ENCODE peak calls at places on chromosomes 2 and 18, in eight cellular contexts. One of them, this sample, is unnamed.

GRCh38 chr2:138059967-138060635 is 95.8 kb downstream of the HNMT start:
- DNase-seq in occipital lobe: no peak
- DNase-seq in DMS79: no peak
- DNase-seq in M059J: peak; percentile 85
- DNase-seq in stimulated activated naive B cell treated with anti-CD40 and anti-IgM and Interleukin-4, amounts not matched to agents 10 μg/mL and 1 μg/mL and 100 μg/mL, for 72 hours: no peak
- DNase-seq in nucleus accumbens: no peak
- DNase-seq in CD4-positive, alpha-beta T cell: no peak
- DNase-seq in NT2/D1: no peak
- DNase-seq in this sample: peak; percentile 97

GRCh38 chr2:13572466-13572865 is 855.7 kb downstream of the TRIB2 start:
- DNase-seq in CD4-positive, alpha-beta T cell: no peak
- DNase-seq in stimulated activated naive B cell treated with anti-CD40 and anti-IgM and Interleukin-4, amounts not matched to agents 10 μg/mL and 1 μg/mL and 100 μg/mL, for 72 hours: no peak
- DNase-seq in M059J: peak; percentile 2
- DNase-seq in nucleus accumbens: no peak
- DNase-seq in occipital lobe: no peak
- DNase-seq in DMS79: no peak
- DNase-seq in NT2/D1: no peak
- DNase-seq in this sample: peak; percentile 78

GRCh38 chr2:95377724-95378123 is 24.8 kb upstream of the FAHD2A start:
- DNase-seq in stimulated activated naive B cell treated with anti-CD40 and anti-IgM and Interleukin-4, amounts not matched to agents 10 μg/mL and 1 μg/mL and 100 μg/mL, for 72 hours: no peak
- DNase-seq in M059J: no peak
- DNase-seq in NT2/D1: no peak
- DNase-seq in occipital lobe: no peak
- DNase-seq in nucleus accumbens: no peak
- DNase-seq in CD4-positive, alpha-beta T cell: no peak
- DNase-seq in DMS79: no peak
- DNase-seq in this sample: no peak

GRCh38 chr2:83112863-83113262 is 1346.2 kb downstream of the SUCLG1 start:
- DNase-seq in NT2/D1: no peak
- DNase-seq in stimulated activated naive B cell treated with anti-CD40 and anti-IgM and Interleukin-4, amounts not matched to agents 10 μg/mL and 1 μg/mL and 100 μg/mL, for 72 hours: no peak
- DNase-seq in nucleus accumbens: no peak
- DNase-seq in occipital lobe: no peak
- DNase-seq in M059J: no peak
- DNase-seq in DMS79: no peak
- DNase-seq in CD4-positive, alpha-beta T cell: no peak
- DNase-seq in this sample: no peak

GRCh38 chr2:148704247-148704646 is 59.7 kb downstream of the EPC2 start:
- DNase-seq in DMS79: no peak
- DNase-seq in occipital lobe: no peak
- DNase-seq in CD4-positive, alpha-beta T cell: no peak
- DNase-seq in NT2/D1: no peak
- DNase-seq in nucleus accumbens: no peak
- DNase-seq in stimulated activated naive B cell treated with anti-CD40 and anti-IgM and Interleukin-4, amounts not matched to agents 10 μg/mL and 1 μg/mL and 100 μg/mL, for 72 hours: no peak
- DNase-seq in M059J: no peak
- DNase-seq in this sample: no peak

GRCh38 chr18:31976242-31976641 is 33.3 kb upstream of the TRAPPC8 start:
- DNase-seq in stimulated activated naive B cell treated with anti-CD40 and anti-IgM and Interleukin-4, amounts not matched to agents 10 μg/mL and 1 μg/mL and 100 μg/mL, for 72 hours: no peak
- DNase-seq in DMS79: no peak
- DNase-seq in nucleus accumbens: no peak
- DNase-seq in occipital lobe: no peak
- DNase-seq in M059J: no peak
- DNase-seq in CD4-positive, alpha-beta T cell: no peak
- DNase-seq in NT2/D1: no peak
- DNase-seq in this sample: no peak

GRCh38 chr2:196206804-196207203 is 35.4 kb upstream of the STK17B start:
- DNase-seq in DMS79: no peak
- DNase-seq in stimulated activated naive B cell treated with anti-CD40 and anti-IgM and Interleukin-4, amounts not matched to agents 10 μg/mL and 1 μg/mL and 100 μg/mL, for 72 hours: no peak
- DNase-seq in CD4-positive, alpha-beta T cell: no peak
- DNase-seq in NT2/D1: no peak
- DNase-seq in M059J: no peak
- DNase-seq in nucleus accumbens: no peak
- DNase-seq in occipital lobe: no peak
- DNase-seq in this sample: no peak

GRCh38 chr18:58290059-58290747 is 246.2 kb downstream of the NEDD4L start:
- DNase-seq in occipital lobe: no peak
- DNase-seq in stimulated activated naive B cell treated with anti-CD40 and anti-IgM and Interleukin-4, amounts not matched to agents 10 μg/mL and 1 μg/mL and 100 μg/mL, for 72 hours: no peak
- DNase-seq in M059J: peak; percentile 55
- DNase-seq in nucleus accumbens: no peak
- DNase-seq in NT2/D1: no peak
- DNase-seq in DMS79: no peak
- DNase-seq in CD4-positive, alpha-beta T cell: no peak
- DNase-seq in this sample: no peak

GRCh38 chr2:18284331-18284730 is 276.1 kb downstream of the RDH14 start:
- DNase-seq in occipital lobe: no peak
- DNase-seq in CD4-positive, alpha-beta T cell: no peak
- DNase-seq in nucleus accumbens: no peak
- DNase-seq in stimulated activated naive B cell treated with anti-CD40 and anti-IgM and Interleukin-4, amounts not matched to agents 10 μg/mL and 1 μg/mL and 100 μg/mL, for 72 hours: no peak
- DNase-seq in DMS79: no peak
- DNase-seq in M059J: no peak
- DNase-seq in NT2/D1: no peak
- DNase-seq in this sample: no peak

GRCh38 chr18:35267161-35267651 is 22.8 kb downstream of the ZSCAN30 start:
- DNase-seq in nucleus accumbens: peak; percentile 79
- DNase-seq in DMS79: peak; percentile 61
- DNase-seq in NT2/D1: peak; percentile 56
- DNase-seq in stimulated activated naive B cell treated with anti-CD40 and anti-IgM and Interleukin-4, amounts not matched to agents 10 μg/mL and 1 μg/mL and 100 μg/mL, for 72 hours: peak; percentile 74
- DNase-seq in occipital lobe: peak; percentile 78
- DNase-seq in CD4-positive, alpha-beta T cell: peak; percentile 71
- DNase-seq in M059J: no peak
- DNase-seq in this sample: no peak

GRCh38 chr2:234823196-234823876 is 128.5 kb upstream of the SH3BP4 start:
- DNase-seq in M059J: no peak
- DNase-seq in occipital lobe: no peak
- DNase-seq in NT2/D1: no peak
- DNase-seq in stimulated activated naive B cell treated with anti-CD40 and anti-IgM and Interleukin-4, amounts not matched to agents 10 μg/mL and 1 μg/mL and 100 μg/mL, for 72 hours: no peak
- DNase-seq in CD4-positive, alpha-beta T cell: no peak
- DNase-seq in DMS79: no peak
- DNase-seq in nucleus accumbens: no peak
- DNase-seq in this sample: no peak

GRCh38 chr2:218003265-218003950 is 613 bp upstream of the TNS1 start:
- DNase-seq in DMS79: no peak
- DNase-seq in CD4-positive, alpha-beta T cell: no peak
- DNase-seq in stimulated activated naive B cell treated with anti-CD40 and anti-IgM and Interleukin-4, amounts not matched to agents 10 μg/mL and 1 μg/mL and 100 μg/mL, for 72 hours: no peak
- DNase-seq in occipital lobe: no peak
- DNase-seq in NT2/D1: no peak
- DNase-seq in M059J: no peak
- DNase-seq in nucleus accumbens: no peak
- DNase-seq in this sample: no peak

GRCh38 chr18:3902676-3903075 is 452.7 kb downstream of the TGIF1 start:
- DNase-seq in M059J: no peak
- DNase-seq in NT2/D1: no peak
- DNase-seq in DMS79: no peak
- DNase-seq in nucleus accumbens: no peak
- DNase-seq in CD4-positive, alpha-beta T cell: no peak
- DNase-seq in stimulated activated naive B cell treated with anti-CD40 and anti-IgM and Interleukin-4, amounts not matched to agents 10 μg/mL and 1 μg/mL and 100 μg/mL, for 72 hours: no peak
- DNase-seq in occipital lobe: no peak
- DNase-seq in this sample: peak; percentile 20

GRCh38 chr2:64942693-64943092 is 46.5 kb upstream of the SLC1A4 start:
- DNase-seq in nucleus accumbens: no peak
- DNase-seq in occipital lobe: no peak
- DNase-seq in stimulated activated naive B cell treated with anti-CD40 and anti-IgM and Interleukin-4, amounts not matched to agents 10 μg/mL and 1 μg/mL and 100 μg/mL, for 72 hours: no peak
- DNase-seq in DMS79: no peak
- DNase-seq in CD4-positive, alpha-beta T cell: no peak
- DNase-seq in NT2/D1: no peak
- DNase-seq in M059J: no peak
- DNase-seq in this sample: no peak

GRCh38 chr2:63853527-63854310 is 12.0 kb downstream of the UGP2 start:
- DNase-seq in DMS79: no peak
- DNase-seq in nucleus accumbens: no peak
- DNase-seq in CD4-positive, alpha-beta T cell: no peak
- DNase-seq in NT2/D1: no peak
- DNase-seq in occipital lobe: no peak
- DNase-seq in M059J: no peak
- DNase-seq in stimulated activated naive B cell treated with anti-CD40 and anti-IgM and Interleukin-4, amounts not matched to agents 10 μg/mL and 1 μg/mL and 100 μg/mL, for 72 hours: no peak
- DNase-seq in this sample: no peak

GRCh38 chr2:202113571-202114142 is 40.6 kb downstream of the KIAA2012 start:
- DNase-seq in M059J: peak; percentile 72
- DNase-seq in occipital lobe: no peak
- DNase-seq in DMS79: peak; percentile 39
- DNase-seq in stimulated activated naive B cell treated with anti-CD40 and anti-IgM and Interleukin-4, amounts not matched to agents 10 μg/mL and 1 μg/mL and 100 μg/mL, for 72 hours: no peak
- DNase-seq in nucleus accumbens: no peak
- DNase-seq in NT2/D1: peak; percentile 13
- DNase-seq in CD4-positive, alpha-beta T cell: no peak
- DNase-seq in this sample: peak; percentile 50

GRCh38 chr2:160220545-160221009 is 20.5 kb upstream of the ITGB6 start:
- DNase-seq in NT2/D1: no peak
- DNase-seq in CD4-positive, alpha-beta T cell: no peak
- DNase-seq in nucleus accumbens: no peak
- DNase-seq in M059J: peak; percentile 31
- DNase-seq in DMS79: no peak
- DNase-seq in occipital lobe: no peak
- DNase-seq in stimulated activated naive B cell treated with anti-CD40 and anti-IgM and Interleukin-4, amounts not matched to agents 10 μg/mL and 1 μg/mL and 100 μg/mL, for 72 hours: no peak
- DNase-seq in this sample: no peak

GRCh38 chr2:152369176-152369860 is 34.3 kb downstream of the FMNL2 start:
- DNase-seq in M059J: peak; percentile 77
- DNase-seq in stimulated activated naive B cell treated with anti-CD40 and anti-IgM and Interleukin-4, amounts not matched to agents 10 μg/mL and 1 μg/mL and 100 μg/mL, for 72 hours: no peak
- DNase-seq in DMS79: no peak
- DNase-seq in NT2/D1: no peak
- DNase-seq in CD4-positive, alpha-beta T cell: no peak
- DNase-seq in occipital lobe: no peak
- DNase-seq in nucleus accumbens: no peak
- DNase-seq in this sample: peak; percentile 75

GRCh38 chr18:23049698-23050373 is 85.4 kb upstream of the CABLES1 start:
- DNase-seq in nucleus accumbens: no peak
- DNase-seq in stimulated activated naive B cell treated with anti-CD40 and anti-IgM and Interleukin-4, amounts not matched to agents 10 μg/mL and 1 μg/mL and 100 μg/mL, for 72 hours: no peak
- DNase-seq in occipital lobe: no peak
- DNase-seq in DMS79: no peak
- DNase-seq in NT2/D1: no peak
- DNase-seq in M059J: peak; percentile 73
- DNase-seq in CD4-positive, alpha-beta T cell: no peak
- DNase-seq in this sample: no peak

GRCh38 chr2:180520206-180520605 is 460.2 kb upstream of the UBE2E3 start:
- DNase-seq in occipital lobe: no peak
- DNase-seq in CD4-positive, alpha-beta T cell: no peak
- DNase-seq in stimulated activated naive B cell treated with anti-CD40 and anti-IgM and Interleukin-4, amounts not matched to agents 10 μg/mL and 1 μg/mL and 100 μg/mL, for 72 hours: no peak
- DNase-seq in DMS79: no peak
- DNase-seq in NT2/D1: no peak
- DNase-seq in M059J: peak; percentile 67
- DNase-seq in nucleus accumbens: no peak
- DNase-seq in this sample: no peak

GRCh38 chr2:176612736-176613135 is 343.5 kb downstream of the MTX2 start:
- DNase-seq in occipital lobe: no peak
- DNase-seq in nucleus accumbens: no peak
- DNase-seq in CD4-positive, alpha-beta T cell: no peak
- DNase-seq in DMS79: peak; percentile 59
- DNase-seq in M059J: peak; percentile 85
- DNase-seq in NT2/D1: no peak
- DNase-seq in stimulated activated naive B cell treated with anti-CD40 and anti-IgM and Interleukin-4, amounts not matched to agents 10 μg/mL and 1 μg/mL and 100 μg/mL, for 72 hours: no peak
- DNase-seq in this sample: peak; percentile 71

GRCh38 chr2:182208421-182208820 is 218.4 kb downstream of the PDE1A start:
- DNase-seq in M059J: no peak
- DNase-seq in stimulated activated naive B cell treated with anti-CD40 and anti-IgM and Interleukin-4, amounts not matched to agents 10 μg/mL and 1 μg/mL and 100 μg/mL, for 72 hours: no peak
- DNase-seq in CD4-positive, alpha-beta T cell: no peak
- DNase-seq in occipital lobe: no peak
- DNase-seq in NT2/D1: no peak
- DNase-seq in nucleus accumbens: no peak
- DNase-seq in DMS79: no peak
- DNase-seq in this sample: no peak

GRCh38 chr2:112481050-112481527 is 867 bp upstream of the TTL start:
- DNase-seq in CD4-positive, alpha-beta T cell: peak; percentile 79
- DNase-seq in DMS79: peak; percentile 69
- DNase-seq in M059J: peak; percentile 83
- DNase-seq in NT2/D1: peak; percentile 76
- DNase-seq in nucleus accumbens: peak; percentile 65
- DNase-seq in stimulated activated naive B cell treated with anti-CD40 and anti-IgM and Interleukin-4, amounts not matched to agents 10 μg/mL and 1 μg/mL and 100 μg/mL, for 72 hours: peak; percentile 74
- DNase-seq in occipital lobe: peak; percentile 80
- DNase-seq in this sample: peak; percentile 77

GRCh38 chr2:233114421-233114861 is 54.3 kb downstream of the INPP5D start:
- DNase-seq in stimulated activated naive B cell treated with anti-CD40 and anti-IgM and Interleukin-4, amounts not matched to agents 10 μg/mL and 1 μg/mL and 100 μg/mL, for 72 hours: no peak
- DNase-seq in nucleus accumbens: no peak
- DNase-seq in M059J: no peak
- DNase-seq in occipital lobe: no peak
- DNase-seq in NT2/D1: no peak
- DNase-seq in CD4-positive, alpha-beta T cell: no peak
- DNase-seq in DMS79: no peak
- DNase-seq in this sample: no peak

GRCh38 chr2:128413718-128414341 is 95.2 kb upstream of the HS6ST1 start:
- DNase-seq in M059J: no peak
- DNase-seq in NT2/D1: no peak
- DNase-seq in occipital lobe: no peak
- DNase-seq in DMS79: no peak
- DNase-seq in nucleus accumbens: no peak
- DNase-seq in stimulated activated naive B cell treated with anti-CD40 and anti-IgM and Interleukin-4, amounts not matched to agents 10 μg/mL and 1 μg/mL and 100 μg/mL, for 72 hours: no peak
- DNase-seq in CD4-positive, alpha-beta T cell: no peak
- DNase-seq in this sample: no peak

GRCh38 chr2:217988840-217989204 is 14.0 kb downstream of the TNS1 start:
- DNase-seq in M059J: peak; percentile 43
- DNase-seq in NT2/D1: no peak
- DNase-seq in stimulated activated naive B cell treated with anti-CD40 and anti-IgM and Interleukin-4, amounts not matched to agents 10 μg/mL and 1 μg/mL and 100 μg/mL, for 72 hours: no peak
- DNase-seq in DMS79: no peak
- DNase-seq in CD4-positive, alpha-beta T cell: no peak
- DNase-seq in nucleus accumbens: no peak
- DNase-seq in occipital lobe: no peak
- DNase-seq in this sample: no peak

GRCh38 chr2:239609162-239609561 is 208.3 kb upstream of the HDAC4 start:
- DNase-seq in CD4-positive, alpha-beta T cell: no peak
- DNase-seq in stimulated activated naive B cell treated with anti-CD40 and anti-IgM and Interleukin-4, amounts not matched to agents 10 μg/mL and 1 μg/mL and 100 μg/mL, for 72 hours: no peak
- DNase-seq in M059J: no peak
- DNase-seq in NT2/D1: no peak
- DNase-seq in DMS79: no peak
- DNase-seq in nucleus accumbens: no peak
- DNase-seq in occipital lobe: no peak
- DNase-seq in this sample: no peak

GRCh38 chr2:94874277-94874997 is 3.2 kb downstream of the TEKT4 start:
- DNase-seq in M059J: peak; percentile 40
- DNase-seq in occipital lobe: no peak
- DNase-seq in CD4-positive, alpha-beta T cell: peak; percentile 46
- DNase-seq in nucleus accumbens: no peak
- DNase-seq in NT2/D1: peak; percentile 46
- DNase-seq in stimulated activated naive B cell treated with anti-CD40 and anti-IgM and Interleukin-4, amounts not matched to agents 10 μg/mL and 1 μg/mL and 100 μg/mL, for 72 hours: peak; percentile 30
- DNase-seq in DMS79: no peak
- DNase-seq in this sample: peak; percentile 47

GRCh38 chr2:43344911-43345373 is 118.5 kb upstream of the ZFP36L2 start:
- DNase-seq in nucleus accumbens: no peak
- DNase-seq in NT2/D1: no peak
- DNase-seq in CD4-positive, alpha-beta T cell: no peak
- DNase-seq in occipital lobe: no peak
- DNase-seq in stimulated activated naive B cell treated with anti-CD40 and anti-IgM and Interleukin-4, amounts not matched to agents 10 μg/mL and 1 μg/mL and 100 μg/mL, for 72 hours: no peak
- DNase-seq in DMS79: no peak
- DNase-seq in M059J: no peak
- DNase-seq in this sample: no peak

GRCh38 chr2:8684421-8684884 is 2.6 kb downstream of the ID2 start:
- DNase-seq in CD4-positive, alpha-beta T cell: no peak
- DNase-seq in DMS79: peak; percentile 34
- DNase-seq in M059J: peak; percentile 57
- DNase-seq in NT2/D1: no peak
- DNase-seq in nucleus accumbens: no peak
- DNase-seq in stimulated activated naive B cell treated with anti-CD40 and anti-IgM and Interleukin-4, amounts not matched to agents 10 μg/mL and 1 μg/mL and 100 μg/mL, for 72 hours: no peak
- DNase-seq in occipital lobe: no peak
- DNase-seq in this sample: no peak

GRCh38 chr2:240233891-240234502 is 93.5 kb upstream of the OTOS start:
- DNase-seq in nucleus accumbens: no peak
- DNase-seq in DMS79: no peak
- DNase-seq in CD4-positive, alpha-beta T cell: no peak
- DNase-seq in NT2/D1: no peak
- DNase-seq in M059J: no peak
- DNase-seq in stimulated activated naive B cell treated with anti-CD40 and anti-IgM and Interleukin-4, amounts not matched to agents 10 μg/mL and 1 μg/mL and 100 μg/mL, for 72 hours: no peak
- DNase-seq in occipital lobe: no peak
- DNase-seq in this sample: no peak

GRCh38 chr2:240917684-240918257 is 11.6 kb downstream of the CROCC2 start:
- DNase-seq in occipital lobe: no peak
- DNase-seq in stimulated activated naive B cell treated with anti-CD40 and anti-IgM and Interleukin-4, amounts not matched to agents 10 μg/mL and 1 μg/mL and 100 μg/mL, for 72 hours: no peak
- DNase-seq in DMS79: no peak
- DNase-seq in CD4-positive, alpha-beta T cell: no peak
- DNase-seq in M059J: no peak
- DNase-seq in nucleus accumbens: no peak
- DNase-seq in NT2/D1: no peak
- DNase-seq in this sample: no peak

GRCh38 chr2:77813614-77814013 is 291.4 kb upstream of the LRRTM4 start:
- DNase-seq in stimulated activated naive B cell treated with anti-CD40 and anti-IgM and Interleukin-4, amounts not matched to agents 10 μg/mL and 1 μg/mL and 100 μg/mL, for 72 hours: no peak
- DNase-seq in M059J: no peak
- DNase-seq in CD4-positive, alpha-beta T cell: no peak
- DNase-seq in occipital lobe: no peak
- DNase-seq in DMS79: no peak
- DNase-seq in NT2/D1: no peak
- DNase-seq in nucleus accumbens: no peak
- DNase-seq in this sample: no peak

GRCh38 chr2:85540131-85540587 is 1.2 kb downstream of the MAT2A start:
- DNase-seq in M059J: no peak
- DNase-seq in nucleus accumbens: no peak
- DNase-seq in CD4-positive, alpha-beta T cell: no peak
- DNase-seq in NT2/D1: no peak
- DNase-seq in DMS79: no peak
- DNase-seq in stimulated activated naive B cell treated with anti-CD40 and anti-IgM and Interleukin-4, amounts not matched to agents 10 μg/mL and 1 μg/mL and 100 μg/mL, for 72 hours: no peak
- DNase-seq in occipital lobe: no peak
- DNase-seq in this sample: peak; percentile 38